ENCODE peak calls at places on chromosome 9, in nine cellular contexts. T, I, H, A, N, G, M, Y and U are unnamed samples.

GRCh38 chr9:77839459-77840140 is 191.5 kb upstream of the GNA14 start:
- DNase-seq in M (peak; percentile 42), I (no peak), H (no peak), G (peak; percentile 72), T (peak; percentile 77), A (peak; percentile 75), N (no peak), Y (no peak), U (no peak)

GRCh38 chr9:118577121-118577520 is 792.1 kb downstream of the BRINP1 start:
- DNase-seq in G (peak; percentile 80), T (peak; percentile 16), N (no peak), M (peak; percentile 3), A (peak; percentile 70), H (no peak), Y (no peak), I (no peak), U (no peak)

GRCh38 chr9:24498632-24499031 is 47.1 kb downstream of the IZUMO3 start:
- DNase-seq in G (no peak), N (no peak), T (no peak), I (no peak), Y (no peak), H (no peak), A (no peak), M (no peak), U (no peak)

GRCh38 chr9:105656131-105656921 is 5.9 kb upstream of the TAL2 start:
- DNase-seq in G (peak; percentile 48), H (no peak), Y (no peak), I (peak; percentile 45), M (no peak), T (peak; percentile 16), N (peak; percentile 77), A (peak; percentile 55), U (no peak)

GRCh38 chr9:106758911-106759310 is 104.1 kb upstream of the ZNF462 start:
- DNase-seq in I (no peak), G (no peak), T (no peak), Y (no peak), H (no peak), N (no peak), M (peak; percentile 40), A (peak; percentile 9), U (no peak)

GRCh38 chr9:11893331-11893730 is 799.9 kb upstream of the TYRP1 start:
- DNase-seq in M (no peak), G (peak; percentile 73), A (peak; percentile 1), N (no peak), H (no peak), I (no peak), Y (no peak), T (no peak), U (no peak)

GRCh38 chr9:127290666-127291065 is 26.1 kb downstream of the GARNL3 start:
- DNase-seq in I (no peak), H (no peak), T (no peak), N (no peak), Y (no peak), A (no peak), M (no peak), G (no peak), U (no peak)

GRCh38 chr9:38068616-38068865 is 486 bp downstream of the SHB start:
- DNase-seq in H (no peak), N (peak; percentile 78), Y (peak; percentile 77), I (peak; percentile 64), A (peak; percentile 86), M (peak; percentile 29), G (peak; percentile 82), T (peak; percentile 60), U (no peak)

GRCh38 chr9:38350529-38350928 is 42.0 kb upstream of the ALDH1B1 start:
- DNase-seq in N (no peak), Y (no peak), G (no peak), I (no peak), M (no peak), A (no peak), H (no peak), T (no peak), U (no peak)

GRCh38 chr9:20593551-20593950 is 28.7 kb downstream of the MLLT3 start:
- DNase-seq in A (peak; percentile 87), Y (no peak), N (no peak), T (no peak), H (no peak), M (no peak), G (peak; percentile 73), I (no peak), U (no peak)

GRCh38 chr9:78676009-78676408 is 379.1 kb downstream of the PSAT1 start:
- DNase-seq in H (no peak), T (no peak), N (no peak), M (no peak), Y (no peak), G (peak; percentile 48), I (no peak), A (no peak), U (no peak)

GRCh38 chr9:122445155-122445749 is 32.5 kb downstream of the OR1J1 start:
- DNase-seq in Y (no peak), M (peak; percentile 11), I (no peak), T (no peak), A (peak; percentile 88), G (peak; percentile 97), H (no peak), N (no peak), U (no peak)

GRCh38 chr9:85224729-85225128 is 517.0 kb downstream of the AGTPBP1 start:
- DNase-seq in A (peak; percentile 8), H (no peak), T (no peak), M (peak; percentile 33), G (peak; percentile 93), Y (no peak), I (no peak), N (no peak), U (no peak)

GRCh38 chr9:65411336-65411735 is 126.3 kb upstream of the FOXD4L5 start:
- DNase-seq in M (no peak), I (no peak), G (no peak), N (no peak), T (no peak), H (no peak), A (no peak), Y (no peak), U (no peak)
- H3K9me3 ChIP-seq in M (no peaks in the 10 kb centered on the region), I (no peaks in the 10 kb centered on the region), G (no peaks in the 10 kb centered on the region), N (no peaks in the 10 kb centered on the region), T (no peaks in the 10 kb centered on the region), H (peaks cover 5% of the 10 kb centered on the region), A (no peaks in the 10 kb centered on the region), Y (peaks cover 3% of the 10 kb centered on the region), U (no peaks in the 10 kb centered on the region)

DNA sequence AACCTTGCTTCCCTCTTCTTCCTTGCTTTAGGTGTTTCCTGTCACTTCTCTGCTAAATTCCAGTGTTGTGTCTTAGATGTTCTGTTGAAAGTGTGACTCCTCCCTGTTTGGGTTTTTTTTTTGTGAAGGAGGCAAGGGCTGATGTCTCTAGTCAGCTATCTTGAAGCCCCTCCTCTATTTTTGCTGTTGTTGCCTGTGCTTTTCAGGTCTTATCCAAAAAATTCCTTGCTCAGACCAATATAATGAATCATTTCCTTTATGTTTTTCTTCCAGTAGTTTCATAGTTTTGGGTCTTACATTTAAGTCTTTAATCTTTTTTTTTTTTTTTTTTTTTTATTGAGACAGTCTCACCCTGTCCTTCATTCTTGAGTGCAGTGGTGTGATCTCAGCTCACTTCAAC is 22.3 kb downstream of the RIC1 start:
- DNase-seq in M (peak; percentile 5), G (no peak), I (no peak), T (no peak), A (no peak), Y (no peak), H (no peak), N (no peak), U (no peak)
- H3K9me3 ChIP-seq in M (peaks cover 4% of the 10 kb centered on the region), G (peaks cover 5% of the 10 kb centered on the region), I (peaks cover 24% of the 10 kb centered on the region), T (peaks cover 19% of the 10 kb centered on the region), A (peaks cover 22% of the 10 kb centered on the region), Y (peaks cover 16% of the 10 kb centered on the region), H (peaks cover 47% of the 10 kb centered on the region), N (peaks cover 8% of the 10 kb centered on the region), U (peaks cover 7% of the 10 kb centered on the region)

GRCh38 chr9:40927260-40927631 is 201.2 kb downstream of the FOXD4L6 start:
- DNase-seq in I (no peak), N (no peak), A (no peak), H (no peak), Y (no peak), T (no peak), G (no peak), M (no peak), U (peak; percentile 47)

GRCh38 chr9:40925149-40925548 is 203.3 kb downstream of the FOXD4L6 start:
- DNase-seq in Y (no peak), T (no peak), A (no peak), H (no peak), G (no peak), M (no peak), I (no peak), N (no peak), U (peak; percentile 59)

GRCh38 chr9:40927851-40928802 is 200.4 kb downstream of the FOXD4L6 start:
- DNase-seq in T (no peak), Y (no peak), N (no peak), G (no peak), M (no peak), I (no peak), H (no peak), A (no peak), U (peak; percentile 53)

GRCh38 chr9:40928803-40929487 is 199.5 kb downstream of the FOXD4L6 start:
- DNase-seq in Y (no peak), I (no peak), G (no peak), N (no peak), H (no peak), T (no peak), M (no peak), A (no peak), U (peak; percentile 49)

GRCh38 chr9:40926404-40927259 is 201.8 kb downstream of the FOXD4L6 start:
- DNase-seq in G (no peak), A (no peak), H (no peak), N (no peak), Y (no peak), T (no peak), I (no peak), M (no peak), U (peak; percentile 43)
- H3K9me3 ChIP-seq in G (no peaks in the 10 kb centered on the region), A (peaks cover 56% of the 10 kb centered on the region), H (peaks cover 85% of the 10 kb centered on the region), N (peaks cover 12% of the 10 kb centered on the region), Y (peaks cover 96% of the 10 kb centered on the region), T (peaks cover 83% of the 10 kb centered on the region), I (peaks cover 93% of the 10 kb centered on the region), M (no peaks in the 10 kb centered on the region), U (peaks cover 71% of the 10 kb centered on the region)

GRCh38 chr9:123697686-123698085 is 232.2 kb downstream of the DENND1A start:
- DNase-seq in Y (no peak), T (no peak), I (no peak), G (no peak), A (no peak), H (no peak), M (no peak), N (no peak), U (no peak)

GRCh38 chr9:123702477-123702876 is 227.4 kb downstream of the DENND1A start:
- DNase-seq in H (no peak), A (no peak), G (no peak), Y (no peak), T (no peak), I (no peak), N (no peak), M (no peak), U (no peak)
- H3K9me3 ChIP-seq in H (peaks cover 22% of the 10 kb centered on the region), A (peaks cover 17% of the 10 kb centered on the region), G (no peaks in the 10 kb centered on the region), Y (peaks cover 10% of the 10 kb centered on the region), T (peaks cover 10% of the 10 kb centered on the region), I (peaks cover 23% of the 10 kb centered on the region), N (no peaks in the 10 kb centered on the region), M (no peaks in the 10 kb centered on the region), U (peaks cover 27% of the 10 kb centered on the region)

DNA sequence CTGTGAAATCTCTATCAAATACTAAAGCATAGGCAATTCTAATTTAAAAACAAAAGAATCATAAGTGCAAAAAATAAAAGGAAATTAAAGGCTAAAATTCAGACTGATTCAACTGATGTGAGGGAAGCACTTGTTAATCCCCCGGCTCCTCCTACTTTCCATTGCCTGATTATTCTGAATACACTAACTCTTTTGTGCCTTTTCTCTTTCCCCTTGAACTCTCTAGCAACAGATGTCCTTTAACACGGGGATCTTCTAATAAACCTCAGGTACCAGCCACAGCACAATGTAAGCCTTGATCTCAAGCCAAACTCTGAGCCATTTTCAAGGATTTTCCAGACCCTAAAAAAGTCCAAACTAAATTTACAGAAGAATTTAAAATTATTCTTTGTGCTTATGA is 61.5 kb downstream of the KCNV2 start:
- DNase-seq in A (no peak), M (no peak), T (no peak), I (no peak), H (no peak), G (no peak), N (no peak), Y (no peak), U (no peak)
- H3K9me3 ChIP-seq in A (peaks cover 22% of the 10 kb centered on the region), M (no peaks in the 10 kb centered on the region), T (peaks cover 38% of the 10 kb centered on the region), I (peaks cover 33% of the 10 kb centered on the region), H (peaks cover 19% of the 10 kb centered on the region), G (no peaks in the 10 kb centered on the region), N (no peaks in the 10 kb centered on the region), Y (no peaks in the 10 kb centered on the region), U (peaks cover 33% of the 10 kb centered on the region)